ENCODE peak calls at places on chromosomes 6 and 20, in nine cellular contexts. One of them, this sample, is unnamed.

GRCh38 chr6:167056370-167056769 is 57.2 kb downstream of the CEP43 start:
- DNase-seq in tibial nerve: no peak
- DNase-seq in esophagus squamous epithelium: no peak
- DNase-seq in heart left ventricle: no peak
- DNase-seq in transverse colon: no peak
- DNase-seq in A549: no peak
- DNase-seq in right lobe of liver: no peak
- DNase-seq in IMR-90: no peak
- DNase-seq in breast epithelium: no peak
- DNase-seq in this sample: no peak

GRCh38 chr6:9540534-9541126 is 874.2 kb downstream of the TFAP2A start:
- DNase-seq in breast epithelium: no peak
- DNase-seq in right lobe of liver: no peak
- DNase-seq in tibial nerve: no peak
- DNase-seq in heart left ventricle: no peak
- DNase-seq in A549: peak; percentile 49
- DNase-seq in transverse colon: no peak
- DNase-seq in esophagus squamous epithelium: no peak
- DNase-seq in IMR-90: peak; percentile 67
- DNase-seq in this sample: no peak

GRCh38 chr6:127587875-127588274 is 10.9 kb downstream of the C6orf58 start:
- DNase-seq in tibial nerve: no peak
- DNase-seq in transverse colon: no peak
- DNase-seq in IMR-90: no peak
- DNase-seq in A549: no peak
- DNase-seq in esophagus squamous epithelium: no peak
- DNase-seq in heart left ventricle: no peak
- DNase-seq in breast epithelium: no peak
- DNase-seq in right lobe of liver: no peak
- DNase-seq in this sample: no peak

GRCh38 chr6:25649611-25650010 is 2.4 kb upstream of the SCGN start:
- DNase-seq in A549: no peak
- DNase-seq in right lobe of liver: no peak
- DNase-seq in esophagus squamous epithelium: no peak
- DNase-seq in IMR-90: no peak
- DNase-seq in transverse colon: no peak
- DNase-seq in heart left ventricle: no peak
- DNase-seq in breast epithelium: no peak
- DNase-seq in tibial nerve: no peak
- DNase-seq in this sample: no peak

GRCh38 chr6:85418059-85418458 is 31.8 kb upstream of the NT5E start:
- DNase-seq in tibial nerve: no peak
- DNase-seq in breast epithelium: no peak
- DNase-seq in heart left ventricle: no peak
- DNase-seq in esophagus squamous epithelium: no peak
- DNase-seq in A549: no peak
- DNase-seq in transverse colon: no peak
- DNase-seq in IMR-90: peak; percentile 87
- DNase-seq in right lobe of liver: no peak
- DNase-seq in this sample: no peak

GRCh38 chr6:71982385-71982784 is 96.0 kb downstream of the RIMS1 start:
- DNase-seq in breast epithelium: no peak
- DNase-seq in heart left ventricle: no peak
- DNase-seq in IMR-90: peak; percentile 1
- DNase-seq in transverse colon: no peak
- DNase-seq in right lobe of liver: no peak
- DNase-seq in tibial nerve: no peak
- DNase-seq in A549: no peak
- DNase-seq in esophagus squamous epithelium: no peak
- DNase-seq in this sample: no peak

GRCh38 chr6:169487579-169488205 is 214.1 kb downstream of the WDR27 start:
- DNase-seq in IMR-90: peak; percentile 13
- DNase-seq in heart left ventricle: no peak
- DNase-seq in right lobe of liver: no peak
- DNase-seq in transverse colon: no peak
- DNase-seq in breast epithelium: no peak
- DNase-seq in esophagus squamous epithelium: no peak
- DNase-seq in tibial nerve: no peak
- DNase-seq in A549: no peak
- DNase-seq in this sample: no peak

GRCh38 chr6:138044458-138044857 is 62.8 kb downstream of the PERP start:
- DNase-seq in esophagus squamous epithelium: no peak
- DNase-seq in IMR-90: peak; percentile 17
- DNase-seq in A549: no peak
- DNase-seq in right lobe of liver: no peak
- DNase-seq in breast epithelium: no peak
- DNase-seq in transverse colon: no peak
- DNase-seq in tibial nerve: no peak
- DNase-seq in heart left ventricle: no peak
- DNase-seq in this sample: no peak

GRCh38 chr6:170082531-170083187 is 208.2 kb downstream of the DLL1 start:
- DNase-seq in heart left ventricle: no peak
- DNase-seq in esophagus squamous epithelium: no peak
- DNase-seq in right lobe of liver: peak; percentile 29
- DNase-seq in transverse colon: peak; percentile 6
- DNase-seq in IMR-90: no peak
- DNase-seq in breast epithelium: no peak
- DNase-seq in A549: no peak
- DNase-seq in tibial nerve: no peak
- DNase-seq in this sample: peak; percentile 60

GRCh38 chr6:132788658-132789397 is 9.6 kb downstream of the SLC18B1 start:
- DNase-seq in esophagus squamous epithelium: no peak
- DNase-seq in transverse colon: no peak
- DNase-seq in breast epithelium: no peak
- DNase-seq in heart left ventricle: no peak
- DNase-seq in IMR-90: no peak
- DNase-seq in A549: no peak
- DNase-seq in tibial nerve: no peak
- DNase-seq in right lobe of liver: no peak
- DNase-seq in this sample: no peak

GRCh38 chr20:9945406-9945805 is 89.4 kb upstream of the ANKEF1 start:
- DNase-seq in A549: peak; percentile 21
- DNase-seq in heart left ventricle: no peak
- DNase-seq in IMR-90: peak; percentile 2
- DNase-seq in tibial nerve: no peak
- DNase-seq in breast epithelium: no peak
- DNase-seq in transverse colon: no peak
- DNase-seq in esophagus squamous epithelium: no peak
- DNase-seq in right lobe of liver: no peak
- DNase-seq in this sample: no peak

GRCh38 chr6:18260448-18261106 is 3.8 kb downstream of the DEK start:
- DNase-seq in A549: no peak
- DNase-seq in esophagus squamous epithelium: no peak
- DNase-seq in IMR-90: peak; percentile 36
- DNase-seq in tibial nerve: no peak
- DNase-seq in breast epithelium: no peak
- DNase-seq in transverse colon: no peak
- DNase-seq in right lobe of liver: no peak
- DNase-seq in heart left ventricle: no peak
- DNase-seq in this sample: no peak

GRCh38 chr6:18263561-18264337 is 581 bp downstream of the DEK start:
- DNase-seq in tibial nerve: peak; percentile 35
- DNase-seq in transverse colon: peak; percentile 74
- DNase-seq in breast epithelium: no peak
- DNase-seq in heart left ventricle: peak; percentile 79
- DNase-seq in right lobe of liver: peak; percentile 79
- DNase-seq in A549: peak; percentile 63
- DNase-seq in esophagus squamous epithelium: no peak
- DNase-seq in IMR-90: no peak
- DNase-seq in this sample: peak; percentile 83

GRCh38 chr6:18261877-18262276 is 2.5 kb downstream of the DEK start:
- DNase-seq in heart left ventricle: no peak
- DNase-seq in breast epithelium: no peak
- DNase-seq in transverse colon: no peak
- DNase-seq in esophagus squamous epithelium: no peak
- DNase-seq in right lobe of liver: no peak
- DNase-seq in tibial nerve: no peak
- DNase-seq in A549: no peak
- DNase-seq in IMR-90: no peak
- DNase-seq in this sample: no peak

GRCh38 chr6:18262812-18263560 is 1.3 kb downstream of the DEK start:
- DNase-seq in heart left ventricle: no peak
- DNase-seq in right lobe of liver: no peak
- DNase-seq in breast epithelium: no peak
- DNase-seq in esophagus squamous epithelium: no peak
- DNase-seq in A549: peak; percentile 7
- DNase-seq in IMR-90: peak; percentile 9
- DNase-seq in transverse colon: no peak
- DNase-seq in tibial nerve: no peak
- DNase-seq in this sample: no peak

GRCh38 chr6:18259675-18260447 is 4.5 kb downstream of the DEK start:
- DNase-seq in tibial nerve: no peak
- DNase-seq in right lobe of liver: no peak
- DNase-seq in transverse colon: no peak
- DNase-seq in esophagus squamous epithelium: no peak
- DNase-seq in A549: no peak
- DNase-seq in breast epithelium: no peak
- DNase-seq in heart left ventricle: no peak
- DNase-seq in IMR-90: peak; percentile 52
- DNase-seq in this sample: no peak
- TF ChIP-seq POLR2A in tibial nerve: no peak
- TF ChIP-seq POLR2A in right lobe of liver: no peak
- TF ChIP-seq POLR2A in transverse colon: no peak
- TF ChIP-seq POLR2A in esophagus squamous epithelium: no peak
- TF ChIP-seq POLR2A in A549: no peak
- TF ChIP-seq POLR2A in breast epithelium: no peak
- TF ChIP-seq POLR2A in heart left ventricle: no peak
- TF ChIP-seq POLR2A in IMR-90: no peak
- TF ChIP-seq POLR2A in this sample: no peak

GRCh38 chr6:55011034-55011433 is 163.3 kb upstream of the HCRTR2 start:
- DNase-seq in transverse colon: no peak
- DNase-seq in breast epithelium: no peak
- DNase-seq in IMR-90: no peak
- DNase-seq in right lobe of liver: no peak
- DNase-seq in tibial nerve: no peak
- DNase-seq in heart left ventricle: no peak
- DNase-seq in A549: no peak
- DNase-seq in esophagus squamous epithelium: no peak
- DNase-seq in this sample: no peak
- TF ChIP-seq CTCF in transverse colon: no peak
- TF ChIP-seq CTCF in breast epithelium: no peak
- TF ChIP-seq CTCF in IMR-90: no peak
- TF ChIP-seq CTCF in right lobe of liver: no peak
- TF ChIP-seq CTCF in tibial nerve: no peak
- TF ChIP-seq CTCF in heart left ventricle: no peak
- TF ChIP-seq CTCF in A549: no peak
- TF ChIP-seq CTCF in esophagus squamous epithelium: no peak
- TF ChIP-seq CTCF in this sample: no peak

DNA sequence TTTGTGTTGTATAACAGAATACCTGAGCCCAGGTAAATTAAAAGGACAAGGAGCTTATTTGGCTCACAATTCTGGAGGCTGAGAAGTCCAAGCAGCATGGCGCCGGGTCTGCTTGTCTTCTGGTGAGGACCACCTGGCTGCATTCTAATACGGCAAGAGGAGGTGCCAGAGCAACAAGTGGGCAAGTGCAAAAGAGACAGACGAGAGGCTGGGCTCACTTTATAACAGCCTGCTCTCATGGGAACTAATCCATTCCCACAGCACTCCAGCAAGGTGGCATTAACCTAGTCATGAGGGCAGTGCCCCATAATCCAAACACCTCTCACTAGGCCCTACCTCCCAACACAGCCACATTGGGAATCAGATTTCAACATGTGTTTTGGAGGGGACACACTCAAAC is 12.9 kb downstream of the PACSIN1 start:
- DNase-seq in breast epithelium: no peak
- DNase-seq in transverse colon: no peak
- DNase-seq in heart left ventricle: no peak
- DNase-seq in IMR-90: no peak
- DNase-seq in tibial nerve: no peak
- DNase-seq in esophagus squamous epithelium: no peak
- DNase-seq in A549: no peak
- DNase-seq in right lobe of liver: no peak
- DNase-seq in this sample: no peak
- TF ChIP-seq POLR2A in breast epithelium: no peak
- TF ChIP-seq POLR2A in transverse colon: no peak
- TF ChIP-seq POLR2A in heart left ventricle: no peak
- TF ChIP-seq POLR2A in IMR-90: no peak
- TF ChIP-seq POLR2A in tibial nerve: no peak
- TF ChIP-seq POLR2A in esophagus squamous epithelium: no peak
- TF ChIP-seq POLR2A in A549: no peak
- TF ChIP-seq POLR2A in right lobe of liver: no peak
- TF ChIP-seq POLR2A in this sample: no peak

GRCh38 chr6:10745116-10745515 is 2.5 kb upstream of the TMEM14B start:
- DNase-seq in transverse colon: no peak
- DNase-seq in breast epithelium: no peak
- DNase-seq in esophagus squamous epithelium: no peak
- DNase-seq in tibial nerve: no peak
- DNase-seq in heart left ventricle: no peak
- DNase-seq in IMR-90: no peak
- DNase-seq in A549: no peak
- DNase-seq in right lobe of liver: no peak
- DNase-seq in this sample: no peak

GRCh38 chr6:10746915-10747250 is 722 bp upstream of the TMEM14B start:
- DNase-seq in right lobe of liver: no peak
- DNase-seq in heart left ventricle: no peak
- DNase-seq in esophagus squamous epithelium: no peak
- DNase-seq in transverse colon: no peak
- DNase-seq in IMR-90: no peak
- DNase-seq in tibial nerve: no peak
- DNase-seq in A549: no peak
- DNase-seq in breast epithelium: no peak
- DNase-seq in this sample: no peak

GRCh38 chr6:10743514-10743913 is 4.1 kb upstream of the TMEM14B start:
- DNase-seq in A549: no peak
- DNase-seq in breast epithelium: no peak
- DNase-seq in transverse colon: no peak
- DNase-seq in IMR-90: no peak
- DNase-seq in right lobe of liver: no peak
- DNase-seq in heart left ventricle: no peak
- DNase-seq in esophagus squamous epithelium: no peak
- DNase-seq in tibial nerve: no peak
- DNase-seq in this sample: no peak

GRCh38 chr6:10749734-10750133 is 2.1 kb downstream of the TMEM14B start:
- DNase-seq in right lobe of liver: no peak
- DNase-seq in IMR-90: no peak
- DNase-seq in transverse colon: no peak
- DNase-seq in breast epithelium: no peak
- DNase-seq in tibial nerve: no peak
- DNase-seq in heart left ventricle: no peak
- DNase-seq in esophagus squamous epithelium: no peak
- DNase-seq in A549: no peak
- DNase-seq in this sample: no peak

DNA sequence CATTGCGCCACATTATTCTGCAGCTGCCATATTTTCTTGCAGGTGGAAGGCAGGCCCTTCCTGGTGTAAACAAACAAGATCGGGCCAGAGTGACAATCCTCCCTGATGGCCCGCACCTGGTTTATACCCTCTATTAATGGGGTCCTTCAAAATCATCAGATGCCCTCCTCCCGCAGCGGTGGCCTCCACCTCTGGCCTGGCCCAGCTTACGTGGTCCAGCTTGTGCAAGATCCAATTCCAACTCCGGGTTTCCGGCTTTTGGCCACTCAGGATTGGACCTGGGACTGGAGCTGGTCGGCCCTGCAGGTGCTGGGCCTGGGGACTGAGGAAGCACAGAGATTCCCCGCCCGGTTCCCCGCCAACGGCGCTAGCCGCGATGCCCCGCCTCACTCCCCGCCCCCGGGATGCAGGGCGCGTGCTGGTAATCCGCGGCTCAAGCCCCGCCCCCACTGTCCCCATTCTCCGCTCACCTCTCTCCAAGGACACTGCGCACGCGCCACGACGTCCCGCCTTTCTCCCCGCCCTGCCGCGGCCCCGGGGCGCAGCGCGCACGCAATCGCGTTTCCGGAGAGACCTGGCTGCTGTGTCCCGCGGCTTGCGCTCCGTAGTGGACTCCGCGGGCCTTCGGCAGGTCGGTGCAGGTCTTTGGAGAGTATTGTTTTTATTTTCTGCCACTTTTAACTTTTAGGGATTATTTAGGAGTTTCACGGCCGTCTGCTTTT is at the start of gene TMEM14B:
- DNase-seq in A549: peak; percentile 94
- DNase-seq in breast epithelium: peak; percentile 98
- DNase-seq in heart left ventricle: peak; percentile 100
- DNase-seq in IMR-90: peak; percentile 94
- DNase-seq in tibial nerve: peak; percentile 99
- DNase-seq in esophagus squamous epithelium: peak; percentile 95
- DNase-seq in right lobe of liver: peak; percentile 100
- DNase-seq in transverse colon: peak; percentile 100
- DNase-seq in this sample: peak; percentile 99
- TF ChIP-seq CTCF in A549: no peak
- TF ChIP-seq CTCF in breast epithelium: no peak
- TF ChIP-seq CTCF in heart left ventricle: peak; percentile 6
- TF ChIP-seq CTCF in IMR-90: no peak
- TF ChIP-seq CTCF in tibial nerve: no peak
- TF ChIP-seq CTCF in esophagus squamous epithelium: no peak
- TF ChIP-seq CTCF in right lobe of liver: no peak
- TF ChIP-seq CTCF in transverse colon: no peak
- TF ChIP-seq CTCF in this sample: no peak

This sample was measured in suprapubic skin.